ENCODE peak calls at places on chromosome 22, in ten cellular contexts. J, U, K, C, X, W, N, F, Q and G are unnamed samples.
A peak's percentile ranks its signal among the peaks of the same experiment; 100 is the strongest.

GRCh38 chr22:44441401-44442185 is 56.4 kb downstream of the RTL6 start:
- DNase-seq in J (no peak), U (no peak), K (no peak), C (no peak), X (no peak), W (no peak), N (no peak), F (no peak), Q (no peak), G (peak; percentile 43)

GRCh38 chr22:20064545-20065262 is 15.3 kb upstream of the DGCR8 start:
- DNase-seq in J (no peak), U (no peak), K (no peak), C (peak; percentile 22), X (no peak), W (no peak), N (no peak), F (no peak), Q (no peak), G (no peak)

GRCh38 chr22:44870021-44870420 is 117.6 kb downstream of the ARHGAP8 start:
- DNase-seq in J (no peak), U (no peak), K (peak; percentile 7), C (no peak), X (peak; percentile 11), W (peak; percentile 64), N (no peak), F (no peak), Q (no peak), G (no peak)

GRCh38 chr22:35475545-35475944 is 65.1 kb upstream of the RASD2 start:
- DNase-seq in J (no peak), U (no peak), K (no peak), C (peak; percentile 21), X (no peak), W (no peak), N (no peak), F (no peak), Q (no peak), G (no peak)

GRCh38 chr22:19488884-19489843 is 9.4 kb downstream of the CDC45 start:
- DNase-seq in J (no peak), U (no peak), K (no peak), C (no peak), X (peak; percentile 47), W (no peak), N (no peak), F (no peak), Q (no peak), G (no peak)

GRCh38 chr22:32620992-32621391 is 146.4 kb downstream of the FBXO7 start:
- DNase-seq in J (no peak), U (no peak), K (no peak), C (no peak), X (no peak), W (no peak), N (no peak), F (no peak), Q (no peak), G (no peak)

GRCh38 chr22:17931400-17931825 is 92.9 kb downstream of the MICAL3 start:
- DNase-seq in J (no peak), U (no peak), K (no peak), C (no peak), X (no peak), W (no peak), N (no peak), F (no peak), Q (peak; percentile 64), G (no peak)

GRCh38 chr22:44659140-44659539 is 42.9 kb upstream of the PRR5 start:
- DNase-seq in J (no peak), U (no peak), K (no peak), C (no peak), X (no peak), W (no peak), N (no peak), F (no peak), Q (no peak), G (no peak)

GRCh38 chr22:24433868-24434471 is 6.6 kb downstream of the ADORA2A start:
- DNase-seq in J (no peak), U (no peak), K (no peak), C (peak; percentile 32), X (peak; percentile 43), W (peak; percentile 65), N (no peak), F (no peak), Q (peak; percentile 34), G (peak; percentile 90)

GRCh38 chr22:27518583-27519437 is 282.7 kb downstream of the MN1 start:
- DNase-seq in J (no peak), U (no peak), K (no peak), C (no peak), X (peak; percentile 27), W (peak; percentile 49), N (no peak), F (no peak), Q (no peak), G (no peak)

GRCh38 chr22:33796494-33796893 is 123.8 kb downstream of the LARGE1 start:
- DNase-seq in J (no peak), U (no peak), K (no peak), C (no peak), X (no peak), W (no peak), N (no peak), F (no peak), Q (no peak), G (no peak)
- TF ChIP-seq CTCF in J (peak; percentile 49), U (no peak), K (peak; percentile 13), C (no peak), X (no peak), W (no peak), N (no peak), F (no peak), Q (no peak), G (no peak)

GRCh38 chr22:49824936-49825335 is 2.7 kb downstream of the BRD1 start:
- DNase-seq in J (no peak), U (no peak), K (no peak), C (no peak), X (no peak), W (no peak), N (no peak), F (no peak), Q (no peak), G (no peak)

GRCh38 chr22:49817359-49817758 is 10.3 kb downstream of the BRD1 start:
- DNase-seq in J (no peak), U (no peak), K (no peak), C (no peak), X (no peak), W (no peak), N (no peak), F (no peak), Q (no peak), G (no peak)

GRCh38 chr22:49823289-49824045 is 4.2 kb downstream of the BRD1 start:
- DNase-seq in J (no peak), U (no peak), K (no peak), C (no peak), X (no peak), W (no peak), N (no peak), F (no peak), Q (no peak), G (peak; percentile 22)

GRCh38 chr22:49824185-49824925 is 3.3 kb downstream of the BRD1 start:
- DNase-seq in J (no peak), U (no peak), K (no peak), C (no peak), X (no peak), W (no peak), N (no peak), F (no peak), Q (no peak), G (peak; percentile 38)

GRCh38 chr22:49820984-49821383 is 6.7 kb downstream of the BRD1 start:
- DNase-seq in J (no peak), U (no peak), K (no peak), C (no peak), X (no peak), W (no peak), N (no peak), F (no peak), Q (no peak), G (no peak)
- TF ChIP-seq CTCF in J (no peak), U (no peak), K (no peak), C (no peak), X (no peak), W (peak; percentile 14), N (no peak), F (no peak), Q (no peak), G (no peak)

GRCh38 chr22:28769394-28770085 is 3.0 kb upstream of the CCDC117 start:
- DNase-seq in J (no peak), U (no peak), K (no peak), C (no peak), X (no peak), W (no peak), N (no peak), F (no peak), Q (no peak), G (no peak)

GRCh38 chr22:28774378-28774777 is 1.9 kb downstream of the CCDC117 start:
- DNase-seq in J (no peak), U (no peak), K (no peak), C (no peak), X (no peak), W (no peak), N (no peak), F (no peak), Q (no peak), G (no peak)

GRCh38 chr22:28773461-28773867 is 969 bp downstream of the CCDC117 start:
- DNase-seq in J (no peak), U (no peak), K (no peak), C (no peak), X (peak; percentile 16), W (peak; percentile 47), N (no peak), F (no peak), Q (no peak), G (no peak)

GRCh38 chr22:28771195-28771791 is 1.2 kb upstream of the CCDC117 start:
- DNase-seq in J (no peak), U (no peak), K (no peak), C (no peak), X (no peak), W (no peak), N (no peak), F (no peak), Q (peak; percentile 67), G (no peak)

DNA sequence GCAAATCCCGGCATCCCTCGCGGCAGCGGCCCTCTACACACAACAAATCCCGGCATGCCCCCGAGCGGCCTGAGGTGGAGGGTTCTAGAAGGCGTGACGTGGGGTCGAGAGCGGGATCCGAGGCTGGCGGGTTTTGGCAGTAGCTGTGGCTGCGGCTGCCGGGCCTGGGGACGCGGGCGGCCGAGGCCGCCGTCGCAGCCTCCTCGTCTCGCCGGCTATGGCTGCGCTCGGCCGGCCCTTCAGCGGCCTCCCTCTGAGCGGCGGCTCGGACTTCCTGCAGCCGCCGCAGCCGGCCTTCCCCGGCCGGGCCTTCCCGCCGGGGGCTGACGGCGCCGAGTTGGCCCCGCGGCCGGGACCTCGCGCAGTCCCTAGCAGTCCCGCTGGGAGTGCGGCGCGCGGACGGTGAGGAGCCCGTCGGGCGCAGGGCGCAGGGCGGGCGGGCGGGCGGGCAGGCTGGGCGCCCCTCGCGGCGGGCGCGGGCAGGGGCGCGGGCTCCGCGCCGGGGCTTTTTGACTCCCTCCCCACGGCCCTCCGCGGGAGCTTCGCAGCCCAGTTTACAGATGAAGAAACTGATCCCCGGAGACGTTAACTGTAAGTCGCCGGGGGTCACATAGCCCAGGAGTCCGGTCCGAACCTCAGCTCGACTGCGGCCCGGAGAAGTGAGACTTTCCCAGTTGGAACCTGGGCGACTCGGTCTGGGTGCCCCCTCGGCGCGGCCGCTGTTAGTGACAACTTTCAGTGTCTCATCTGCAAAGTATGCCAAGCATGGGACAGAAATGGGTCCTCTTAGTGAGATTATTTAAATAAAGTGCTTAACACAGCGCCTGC is at the start of gene CCDC117:
- DNase-seq in J (peak; percentile 95), U (peak; percentile 97), K (peak; percentile 92), C (peak; percentile 97), X (peak; percentile 97), W (peak; percentile 95), N (peak; percentile 88), F (peak; percentile 91), Q (peak; percentile 98), G (peak; percentile 90)
- TF ChIP-seq CTCF in J (peak; percentile 57), U (no peak), K (no peak), C (no peak), X (no peak), W (no peak), N (peak; percentile 32), F (peak; percentile 31), Q (peak; percentile 54), G (peak; percentile 54)

GRCh38 chr22:21791635-21792625 is 56.3 kb upstream of the YPEL1 start:
- DNase-seq in J (no peak), U (no peak), K (no peak), C (no peak), X (peak; percentile 30), W (peak; percentile 71), N (no peak), F (no peak), Q (no peak), G (no peak)
- TF ChIP-seq CTCF in J (no peak), U (no peak), K (no peak), C (no peak), X (no peak), W (no peak), N (no peak), F (no peak), Q (peak; percentile 12), G (no peak)